ENCODE peak calls at places on chromosomes 13 and 19, in four cellular contexts. R, G, A and F are unnamed samples.

GRCh38 chr19:11963566-11964355 is 1.1 kb upstream of the ZNF763 start:
- DNase-seq in R (peak), G (peak), A (peak), F (peak)

GRCh38 chr19:47427241-47428176 is 8.2 kb upstream of the MEIS3 start:
- DNase-seq in R (peak), G (peak), A (peak), F (peak)

GRCh38 chr13:49840266-49840665 is 47.8 kb upstream of the KPNA3 start:
- DNase-seq in R (no peak), G (no peak), A (no peak), F (no peak)

GRCh38 chr13:77339408-77339807 is 12.5 kb upstream of the MYCBP2 start:
- DNase-seq in R (no peak), G (no peak), A (no peak), F (no peak)

GRCh38 chr13:43411741-43412140 is 375.0 kb downstream of the ENOX1 start:
- DNase-seq in R (peak), G (no peak), A (no peak), F (no peak)

GRCh38 chr13:40377783-40378182 is 288.7 kb downstream of the FOXO1 start:
- DNase-seq in R (no peak), G (no peak), A (no peak), F (no peak)

GRCh38 chr13:63088226-63088625 is 1672.6 kb upstream of the PCDH20 start:
- DNase-seq in R (peak), G (no peak), A (peak), F (no peak)

GRCh38 chr13:27053902-27054595 is 117.6 kb downstream of the USP12 start:
- DNase-seq in R (no peak), G (no peak), A (peak), F (no peak)

GRCh38 chr19:41641879-41642485 is 15.1 kb upstream of the CEACAM4 start:
- DNase-seq in R (peak), G (peak), A (peak), F (peak)

GRCh38 chr13:44879452-44880058 is 109.7 kb downstream of the NUFIP1 start:
- DNase-seq in R (no peak), G (no peak), A (peak), F (no peak)

GRCh38 chr13:46983881-46984280 is 87.0 kb upstream of the HTR2A start:
- DNase-seq in R (no peak), G (no peak), A (peak), F (no peak)

GRCh38 chr19:51565583-51565982 is 5.5 kb upstream of the ZNF175 start:
- DNase-seq in R (no peak), G (no peak), A (peak), F (no peak)

GRCh38 chr13:104140557-104140956 is 1074.3 kb upstream of the SLC10A2 start:
- DNase-seq in R (no peak), G (peak), A (no peak), F (no peak)

GRCh38 chr19:30256510-30256850 is 115.7 kb upstream of the ZNF536 start:
- DNase-seq in R (no peak), G (no peak), A (no peak), F (no peak)

GRCh38 chr13:64753606-64754005 is 2476.5 kb downstream of the PCDH9 start:
- DNase-seq in R (no peak), G (no peak), A (no peak), F (no peak)

GRCh38 chr13:67229438-67230242 is 496 bp downstream of the PCDH9 start:
- DNase-seq in R (peak), G (no peak), A (no peak), F (peak)

GRCh38 chr13:73119612-73120011 is 60.8 kb downstream of the KLF5 start:
- DNase-seq in R (no peak), G (no peak), A (no peak), F (no peak)

GRCh38 chr13:65789815-65790214 is 1440.3 kb downstream of the PCDH9 start:
- DNase-seq in R (no peak), G (no peak), A (peak), F (no peak)

GRCh38 chr13:79989251-79989661 is 351.7 kb downstream of the SPRY2 start:
- DNase-seq in R (no peak), G (no peak), A (peak), F (no peak)

GRCh38 chr19:48837081-48837524 is 812 bp upstream of the HSD17B14 start:
- DNase-seq in R (peak), G (no peak), A (peak), F (peak)

GRCh38 chr13:73082471-73082870 is 23.7 kb downstream of the KLF5 start:
- DNase-seq in R (no peak), G (no peak), A (no peak), F (no peak)